ENCODE peak calls at places on chromosomes 4 and X, in ten cellular contexts. I, U, R, V, Q, O, L, E, K and M are unnamed samples.

GRCh38 chr4:80255374-80256095 is 10.9 kb upstream of the FGF5 start:
- DNase-seq in I (no peak), U (no peak), R (peak), V (no peak), Q (no peak), O (no peak), L (no peak), E (no peak), K (no peak), M (peak)

GRCh38 chr4:177391287-177391686 is 51.0 kb downstream of the AGA start:
- DNase-seq in I (no peak), U (no peak), R (no peak), V (no peak), Q (no peak), O (no peak), L (no peak), E (no peak), K (no peak), M (no peak)

GRCh38 chr4:97720869-97721432 is 422.3 kb downstream of the STPG2 start:
- DNase-seq in I (peak), U (no peak), R (peak), V (no peak), Q (no peak), O (no peak), L (no peak), E (no peak), K (no peak), M (peak)

GRCh38 chrX:156001667-156002021 is 4.1 kb downstream of the IL9R start:
- DNase-seq in I (no peak), U (no peak), R (no peak), V (no peak), Q (no peak), O (no peak), L (no peak), E (no peak), K (no peak), M (no peak)

GRCh38 chrX:96447161-96447560 is 237.5 kb upstream of the DIAPH2 start:
- DNase-seq in I (no peak), U (no peak), R (no peak), V (no peak), Q (no peak), O (no peak), L (no peak), E (no peak), K (no peak), M (no peak)

GRCh38 chr4:76563804-76564468 is 128.9 kb downstream of the SHROOM3 start:
- DNase-seq in I (no peak), U (no peak), R (no peak), V (no peak), Q (no peak), O (no peak), L (no peak), E (no peak), K (no peak), M (no peak)

GRCh38 chr4:11545651-11546050 is 117.0 kb upstream of the HS3ST1 start:
- DNase-seq in I (no peak), U (no peak), R (no peak), V (no peak), Q (no peak), O (no peak), L (no peak), E (no peak), K (no peak), M (no peak)

GRCh38 chr4:579543-580175 is 3.6 kb upstream of the TMEM271 start:
- DNase-seq in I (no peak), U (no peak), R (no peak), V (no peak), Q (no peak), O (no peak), L (no peak), E (no peak), K (no peak), M (no peak)

GRCh38 chr4:85776579-85776978 is 301.6 kb downstream of the ARHGAP24 start:
- DNase-seq in I (no peak), U (no peak), R (peak), V (no peak), Q (no peak), O (no peak), L (no peak), E (no peak), K (no peak), M (no peak)

GRCh38 chr4:136012250-136012649 is 1520.0 kb downstream of the PCDH18 start:
- DNase-seq in I (no peak), U (no peak), R (no peak), V (no peak), Q (no peak), O (no peak), L (no peak), E (no peak), K (no peak), M (no peak)

GRCh38 chrX:38991656-38992558 is 190.6 kb downstream of the MID1IP1 start:
- DNase-seq in I (no peak), U (no peak), R (peak), V (no peak), Q (no peak), O (no peak), L (no peak), E (no peak), K (no peak), M (no peak)

GRCh38 chr4:17385403-17385802 is 126.5 kb downstream of the QDPR start:
- DNase-seq in I (peak), U (no peak), R (peak), V (no peak), Q (no peak), O (no peak), L (peak), E (no peak), K (no peak), M (peak)

GRCh38 chr4:5711479-5712184 is 631 bp downstream of the EVC start:
- DNase-seq in I (no peak), U (no peak), R (peak), V (no peak), Q (no peak), O (no peak), L (no peak), E (no peak), K (peak), M (peak)

GRCh38 chr4:105215609-105216313 is 69.1 kb downstream of the TET2 start:
- DNase-seq in I (no peak), U (no peak), R (peak), V (no peak), Q (no peak), O (no peak), L (no peak), E (no peak), K (no peak), M (no peak)

GRCh38 chrX:46618947-46619346 is 45.4 kb downstream of the CHST7 start:
- DNase-seq in I (no peak), U (no peak), R (no peak), V (no peak), Q (no peak), O (no peak), L (no peak), E (no peak), K (no peak), M (no peak)

GRCh38 chr4:28845158-28845557 is 1875.0 kb upstream of the PCDH7 start:
- DNase-seq in I (no peak), U (no peak), R (peak), V (no peak), Q (no peak), O (no peak), L (no peak), E (no peak), K (no peak), M (no peak)

GRCh38 chr4:1187182-1187581 is 14.8 kb upstream of the SPON2 start:
- DNase-seq in I (no peak), U (no peak), R (no peak), V (peak), Q (no peak), O (no peak), L (peak), E (no peak), K (no peak), M (no peak)

GRCh38 chrX:30653415-30654131 is at the start of gene GK:
- DNase-seq in I (no peak), U (no peak), R (peak), V (peak), Q (no peak), O (no peak), L (peak), E (peak), K (no peak), M (no peak)

GRCh38 chrX:150365051-150365952 is 2.2 kb downstream of the MAMLD1 start:
- DNase-seq in I (no peak), U (peak), R (peak), V (peak), Q (no peak), O (peak), L (peak), E (peak), K (no peak), M (peak)

GRCh38 chr4:28225005-28225404 is 1364.4 kb downstream of the STIM2 start:
- DNase-seq in I (no peak), U (no peak), R (peak), V (no peak), Q (no peak), O (no peak), L (no peak), E (peak), K (no peak), M (no peak)

GRCh38 chrX:48890934-48891401 is 6.6 kb downstream of the TIMM17B start:
- DNase-seq in I (no peak), U (no peak), R (no peak), V (no peak), Q (no peak), O (no peak), L (no peak), E (peak), K (no peak), M (no peak)

GRCh38 chrX:134423606-134424005 is 36.4 kb upstream of the HPRT1 start:
- DNase-seq in I (no peak), U (no peak), R (peak), V (no peak), Q (no peak), O (no peak), L (no peak), E (peak), K (no peak), M (no peak)

GRCh38 chr4:126268106-126268505 is 953.4 kb downstream of the FAT4 start:
- DNase-seq in I (peak), U (no peak), R (peak), V (no peak), Q (no peak), O (no peak), L (no peak), E (no peak), K (no peak), M (no peak)

GRCh38 chrX:92232182-92232581 is 453.0 kb downstream of the PCDH11X start:
- DNase-seq in I (no peak), U (no peak), R (peak), V (no peak), Q (no peak), O (no peak), L (no peak), E (peak), K (no peak), M (no peak)

GRCh38 chr4:12122316-12122715 is 693.6 kb upstream of the HS3ST1 start:
- DNase-seq in I (no peak), U (no peak), R (no peak), V (no peak), Q (no peak), O (no peak), L (no peak), E (no peak), K (no peak), M (no peak)

GRCh38 chrX:115494133-115494532 is 66.8 kb upstream of the PLS3 start:
- DNase-seq in I (no peak), U (no peak), R (peak), V (no peak), Q (no peak), O (no peak), L (no peak), E (no peak), K (no peak), M (peak)

GRCh38 chr4:13454786-13455185 is 29.4 kb downstream of the RAB28 start:
- DNase-seq in I (no peak), U (no peak), R (no peak), V (no peak), Q (no peak), O (no peak), L (no peak), E (no peak), K (no peak), M (no peak)

GRCh38 chr4:1232661-1233621 is 16.0 kb downstream of the CTBP1 start:
- DNase-seq in I (no peak), U (no peak), R (peak), V (peak), Q (no peak), O (no peak), L (no peak), E (no peak), K (no peak), M (no peak)

GRCh38 chr4:5651089-5651488 is 57.3 kb downstream of the EVC2 start:
- DNase-seq in I (no peak), U (no peak), R (no peak), V (no peak), Q (no peak), O (no peak), L (no peak), E (no peak), K (no peak), M (no peak)

GRCh38 chr4:103591839-103592238 is 127.9 kb downstream of the TACR3 start:
- DNase-seq in I (no peak), U (no peak), R (no peak), V (no peak), Q (no peak), O (no peak), L (no peak), E (no peak), K (no peak), M (no peak)

GRCh38 chr4:180828455-180829018 is 1414.7 kb upstream of the TENM3 start:
- DNase-seq in I (peak), U (no peak), R (peak), V (no peak), Q (no peak), O (no peak), L (no peak), E (peak), K (no peak), M (peak)